ENCODE peak calls at places on chromosomes 1 and 21, in four cellular contexts. H, B, D and E are unnamed samples.

GRCh38 chr1:78145105-78145580 is 99.4 kb downstream of the GIPC2 start:
- DNase-seq in B (peak; percentile 80), H (peak; percentile 72), D (no peak), E (no peak)

GRCh38 chr1:231923461-231924132 is 297.0 kb downstream of the DISC1 start:
- DNase-seq in B (no peak), D (no peak), H (no peak), E (no peak)

GRCh38 chr1:21704055-21704660 is 35.0 kb upstream of the RAP1GAP start:
- DNase-seq in D (no peak), B (no peak), H (no peak), E (no peak)

GRCh38 chr21:31873696-31874599 is 1.1 kb downstream of the HUNK start:
- DNase-seq in D (no peak), B (peak; percentile 83), H (peak; percentile 73), E (no peak)

GRCh38 chr1:72283204-72284083 is 1.1 kb upstream of the NEGR1 start:
- DNase-seq in H (peak; percentile 60), D (no peak), B (peak; percentile 67), E (no peak)

GRCh38 chr1:244791061-244791460 is 44.4 kb upstream of the COX20 start:
- DNase-seq in B (no peak), D (no peak), H (no peak), E (no peak)

GRCh38 chr1:4309676-4310320 is 344.6 kb upstream of the AJAP1 start:
- DNase-seq in H (no peak), D (no peak), B (no peak), E (no peak)

GRCh38 chr1:166353162-166353561 is 186.4 kb upstream of the FAM78B start:
- DNase-seq in H (no peak), D (no peak), B (no peak), E (no peak)

GRCh38 chr1:41347276-41347675 is 14.0 kb upstream of the FOXO6 start:
- DNase-seq in H (no peak), D (no peak), B (no peak), E (no peak)

GRCh38 chr1:51297401-51298321 is 32.7 kb downstream of the TTC39A start:
- DNase-seq in D (no peak), B (no peak), H (no peak), E (no peak)

GRCh38 chr1:117416546-117417117 is 49.4 kb downstream of the MAN1A2 start:
- DNase-seq in B (no peak), H (peak; percentile 64), D (no peak), E (no peak)

GRCh38 chr1:111515291-111516007 is 12.0 kb upstream of the ADORA3 start:
- DNase-seq in H (peak; percentile 71), D (no peak), B (no peak), E (no peak)

GRCh38 chr1:2547210-2548067 is 8.7 kb upstream of the TNFRSF14 start:
- DNase-seq in D (no peak), B (no peak), H (no peak), E (no peak)

GRCh38 chr1:98048234-98048633 is 127.4 kb upstream of the DPYD start:
- DNase-seq in H (peak; percentile 90), B (peak; percentile 89), D (peak; percentile 56), E (no peak)

GRCh38 chr1:84960371-84960770 is 36.5 kb downstream of the MCOLN2 start:
- DNase-seq in B (peak; percentile 29), D (no peak), H (no peak), E (no peak)

GRCh38 chr1:113303252-113303651 is 87.1 kb upstream of the MAGI3 start:
- DNase-seq in B (no peak), D (no peak), H (peak; percentile 32), E (no peak)

GRCh38 chr1:60388092-60388987 is 314.8 kb upstream of the C1orf87 start:
- DNase-seq in B (no peak), D (no peak), H (no peak), E (no peak)

GRCh38 chr1:204578867-204579664 is 62.9 kb downstream of the MDM4 start:
- DNase-seq in H (peak; percentile 59), D (no peak), B (no peak), E (no peak)

GRCh38 chr1:216997831-216998230 is 274.6 kb upstream of the ESRRG start:
- DNase-seq in D (no peak), B (no peak), H (peak; percentile 6), E (no peak)

GRCh38 chr1:110310300-110310699 is 28.9 kb upstream of the RBM15 start:
- DNase-seq in H (no peak), B (no peak), D (no peak), E (no peak)

GRCh38 chr1:43405219-43405875 is 15.6 kb downstream of the SZT2 start:
- DNase-seq in D (no peak), B (peak; percentile 72), H (no peak), E (no peak)

GRCh38 chr1:111334169-111334568 is 43.5 kb downstream of the CHIA start:
- DNase-seq in B (peak; percentile 57), H (peak; percentile 80), D (no peak), E (peak; percentile 5)

GRCh38 chr1:202579806-202580205 is 130.4 kb downstream of the SYT2 start:
- DNase-seq in H (no peak), D (no peak), B (no peak), E (no peak)

GRCh38 chr1:204075116-204075636 is 2.3 kb downstream of the SOX13 start:
- DNase-seq in D (no peak), H (peak; percentile 67), B (peak; percentile 70), E (no peak)

GRCh38 chr1:226476657-226477319 is 68.9 kb upstream of the PARP1 start:
- DNase-seq in B (no peak), D (no peak), H (no peak), E (no peak)

GRCh38 chr1:205396972-205397616 is 24.8 kb downstream of the LEMD1 start:
- DNase-seq in D (no peak), B (peak; percentile 68), H (peak; percentile 92), E (peak; percentile 21)

GRCh38 chr1:18239671-18240070 is 132.1 kb downstream of the IGSF21 start:
- DNase-seq in H (no peak), D (no peak), B (no peak), E (no peak)

GRCh38 chr1:41822865-41823264 is 95.9 kb downstream of the HIVEP3 start:
- DNase-seq in B (no peak), H (no peak), D (no peak), E (no peak)

GRCh38 chr1:53148123-53148522 is 5.7 kb upstream of the SLC1A7 start:
- DNase-seq in D (no peak), H (no peak), B (no peak), E (no peak)

GRCh38 chr1:83845437-83846071 is 153.4 kb downstream of the TTLL7 start:
- DNase-seq in D (no peak), B (peak; percentile 39), H (no peak), E (no peak)

GRCh38 chr21:34243562-34243961 is 120.2 kb upstream of the KCNE2 start:
- DNase-seq in H (peak; percentile 72), D (no peak), B (no peak), E (no peak)

GRCh38 chr1:7218210-7218832 is 433.1 kb downstream of the CAMTA1 start:
- DNase-seq in D (peak; percentile 25), B (peak; percentile 47), H (peak; percentile 78), E (no peak)

GRCh38 chr1:119715542-119715941 is 3.8 kb downstream of the PHGDH start:
- DNase-seq in D (no peak), B (peak; percentile 61), H (peak; percentile 35), E (no peak)

DNA sequence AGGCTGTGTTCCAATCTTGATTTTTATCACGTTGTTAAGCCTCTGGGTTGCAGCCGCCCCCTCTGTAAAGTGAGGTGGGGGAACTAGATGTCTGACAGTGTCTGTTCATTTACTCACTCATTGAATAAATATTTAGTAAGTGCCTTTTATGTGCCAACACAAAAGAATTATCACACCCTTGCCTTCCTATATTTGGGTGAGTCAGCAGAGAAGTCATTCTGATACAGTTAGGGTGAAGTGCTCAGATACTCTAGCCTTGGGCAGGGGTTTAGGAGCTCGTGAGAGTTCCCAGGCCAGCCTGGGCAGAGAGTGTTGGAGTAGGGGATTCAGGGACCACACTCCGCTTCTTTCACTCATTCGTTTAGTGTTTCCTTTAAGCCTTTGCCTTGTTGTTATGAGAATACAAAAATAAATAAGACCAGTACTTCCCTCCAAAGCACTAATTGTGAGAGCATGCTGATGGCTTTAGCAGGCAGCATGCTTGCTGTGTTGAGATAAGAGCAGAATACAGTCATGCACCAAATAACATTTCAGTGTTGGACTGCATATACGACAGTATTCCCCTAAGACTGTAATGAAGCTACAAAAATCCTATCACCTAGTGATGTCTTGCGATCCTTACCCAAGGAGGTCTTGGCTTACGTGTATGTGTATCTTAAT is 83.9 kb downstream of the DYRK1A start:
- DNase-seq in B (no peak), D (no peak), H (no peak), E (no peak)
- H4K20me1 ChIP-seq in B (peaks cover 94% of the 10 kb centered on the region), D (peaks cover 32% of the 10 kb centered on the region), H (peaks cover 64% of the 10 kb centered on the region), E (peaks cover 9% of the 10 kb centered on the region)

GRCh38 chr1:115275216-115275615 is 62.8 kb downstream of the NGF start:
- DNase-seq in B (no peak), D (no peak), H (peak; percentile 60), E (no peak)
- TF ChIP-seq CTCF in B (peak; percentile 21), D (peak; percentile 67), H (peak; percentile 71), E (peak; percentile 42)

DNA sequence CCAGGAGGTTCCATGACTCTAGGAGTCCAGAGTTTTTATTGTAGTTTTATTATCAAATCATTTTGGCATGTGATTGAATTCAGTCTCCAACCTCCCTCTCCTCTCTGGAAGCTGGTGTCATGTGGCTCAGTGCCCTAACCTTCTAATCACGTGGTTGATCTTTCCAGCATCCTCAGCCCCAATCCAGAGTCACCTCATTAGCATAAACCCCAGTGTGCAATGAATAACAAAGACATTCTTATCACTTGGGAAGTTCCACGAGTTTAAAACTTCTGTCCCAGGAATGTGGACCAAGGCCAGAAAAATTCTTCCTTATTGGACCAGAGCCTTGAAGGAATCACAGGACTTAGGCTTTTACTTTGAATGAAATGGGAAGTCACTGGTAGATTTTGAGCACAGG is 52.2 kb downstream of the KIRREL1 start:
- DNase-seq in H (peak; percentile 84), D (peak; percentile 17), B (peak; percentile 21), E (no peak)
- H4K20me1 ChIP-seq in H (peaks cover 14% of the 10 kb centered on the region), D (peaks cover 2% of the 10 kb centered on the region), B (peaks cover 26% of the 10 kb centered on the region), E (peaks cover 5% of the 10 kb centered on the region)

GRCh38 chr1:235130766-235131270 is 2.2 kb upstream of the TOMM20 start:
- DNase-seq in B (no peak), D (no peak), H (no peak), E (no peak)

GRCh38 chr1:235136111-235136510 is 7.5 kb upstream of the TOMM20 start:
- DNase-seq in B (no peak), H (no peak), D (no peak), E (no peak)

GRCh38 chr1:235131961-235132360 is 3.3 kb upstream of the TOMM20 start:
- DNase-seq in D (no peak), B (no peak), H (no peak), E (no peak)

GRCh38 chr1:235134171-235134570 is 5.5 kb upstream of the TOMM20 start:
- DNase-seq in H (no peak), B (no peak), D (no peak), E (no peak)

DNA sequence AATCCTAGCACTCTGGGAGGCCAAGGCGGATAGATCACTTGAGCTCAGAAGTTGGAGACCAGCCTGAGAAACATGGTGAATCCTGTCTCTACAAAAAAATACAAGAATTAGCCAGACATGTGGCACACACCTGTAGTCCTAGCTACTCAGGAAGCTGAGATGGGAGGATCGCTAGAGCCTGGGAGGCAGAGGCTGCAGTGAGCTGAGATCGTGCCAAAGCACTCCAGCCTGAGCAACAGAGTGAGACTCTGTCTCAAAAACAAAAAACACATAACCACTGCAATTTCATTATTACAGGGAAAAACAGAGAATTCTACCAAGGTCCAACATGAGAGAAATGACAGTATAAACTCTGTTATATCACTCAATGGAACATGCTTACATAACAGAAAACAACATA is 4.4 kb upstream of the TOMM20 start:
- DNase-seq in H (no peak), D (no peak), B (no peak), E (no peak)
- TF ChIP-seq CTCF in H (no peak), D (no peak), B (no peak), E (no peak)